ENCODE peak calls at places on chromosomes 13 and 19, in nine cellular contexts. M, O, D, P, H, Y, F, U and S are unnamed samples.
A peak's percentile ranks its signal among the peaks of the same experiment; 100 is the strongest.

GRCh38 chr13:34006011-34006410 is 188.1 kb downstream of the RFC3 start:
- DNase-seq in M (no peak), O (no peak), D (no peak), P (no peak), H (no peak), Y (no peak), F (no peak), U (no peak), S (no peak)

GRCh38 chr19:35789195-35789977 is 14.0 kb downstream of the ARHGAP33 start:
- DNase-seq in M (no peak), O (no peak), D (no peak), P (no peak), H (no peak), Y (no peak), F (no peak), U (no peak), S (no peak)

GRCh38 chr13:24664726-24665409 is 15.3 kb upstream of the ATP12A start:
- DNase-seq in M (no peak), O (no peak), D (no peak), P (no peak), H (peak; percentile 54), Y (no peak), F (no peak), U (no peak), S (no peak)

GRCh38 chr19:33279430-33280350 is 22.6 kb downstream of the CEBPA start:
- DNase-seq in M (no peak), O (no peak), D (no peak), P (no peak), H (no peak), Y (no peak), F (no peak), U (no peak), S (peak; percentile 28)

GRCh38 chr19:11106477-11106876 is 17.2 kb downstream of the LDLR start:
- DNase-seq in M (no peak), O (no peak), D (no peak), P (no peak), H (no peak), Y (no peak), F (no peak), U (no peak), S (no peak)

GRCh38 chr19:18905520-18906236 is 9.7 kb upstream of the CERS1 start:
- DNase-seq in M (no peak), O (no peak), D (no peak), P (no peak), H (no peak), Y (no peak), F (no peak), U (no peak), S (no peak)

GRCh38 chr13:45055902-45056648 is 64.2 kb upstream of the GTF2F2 start:
- DNase-seq in M (peak; percentile 50), O (no peak), D (no peak), P (no peak), H (peak; percentile 47), Y (peak; percentile 87), F (no peak), U (no peak), S (no peak)

GRCh38 chr13:21616880-21617279 is 12.9 kb upstream of the MICU2 start:
- DNase-seq in M (no peak), O (no peak), D (no peak), P (no peak), H (no peak), Y (no peak), F (no peak), U (no peak), S (no peak)

GRCh38 chr19:38496603-38497487 is 63.4 kb downstream of the RYR1 start:
- DNase-seq in M (no peak), O (no peak), D (no peak), P (no peak), H (no peak), Y (peak; percentile 47), F (no peak), U (no peak), S (no peak)